ENCODE peak calls at places on chromosomes 13 and 19, in four cellular contexts. One of them, this sample, is unnamed.

GRCh38 chr19:54485846-54486245 is 12.8 kb upstream of the CDC42EP5 start:
- DNase-seq in CD4-positive, CD25-positive, alpha-beta regulatory T cell: no peak
- DNase-seq in ovary: no peak
- DNase-seq in psoas muscle: no peak
- DNase-seq in this sample: no peak

GRCh38 chr13:64029343-64030093 is 2613.9 kb upstream of the PCDH20 start:
- DNase-seq in ovary: no peak
- DNase-seq in CD4-positive, CD25-positive, alpha-beta regulatory T cell: no peak
- DNase-seq in psoas muscle: no peak
- DNase-seq in this sample: no peak

GRCh38 chr19:14786421-14786851 is 8.1 kb upstream of the ADGRE2 start:
- DNase-seq in ovary: no peak
- DNase-seq in psoas muscle: peak
- DNase-seq in CD4-positive, CD25-positive, alpha-beta regulatory T cell: no peak
- DNase-seq in this sample: peak

GRCh38 chr13:47033216-47033615 is 136.4 kb upstream of the HTR2A start:
- DNase-seq in CD4-positive, CD25-positive, alpha-beta regulatory T cell: no peak
- DNase-seq in psoas muscle: no peak
- DNase-seq in ovary: no peak
- DNase-seq in this sample: no peak

GRCh38 chr13:25860862-25861261 is 191.0 kb downstream of the SHISA2 start:
- DNase-seq in ovary: no peak
- DNase-seq in CD4-positive, CD25-positive, alpha-beta regulatory T cell: no peak
- DNase-seq in psoas muscle: no peak
- DNase-seq in this sample: no peak

GRCh38 chr19:32605544-32605943 is 24.6 kb downstream of the PDCD5 start:
- DNase-seq in ovary: no peak
- DNase-seq in CD4-positive, CD25-positive, alpha-beta regulatory T cell: no peak
- DNase-seq in psoas muscle: no peak
- DNase-seq in this sample: no peak

GRCh38 chr19:3366761-3367571 is 583 bp downstream of the NFIC start:
- DNase-seq in ovary: peak
- DNase-seq in CD4-positive, CD25-positive, alpha-beta regulatory T cell: no peak
- DNase-seq in psoas muscle: peak
- DNase-seq in this sample: no peak

GRCh38 chr19:28313633-28314032 is 899.3 kb downstream of the UQCRFS1 start:
- DNase-seq in ovary: peak
- DNase-seq in psoas muscle: no peak
- DNase-seq in CD4-positive, CD25-positive, alpha-beta regulatory T cell: no peak
- DNase-seq in this sample: no peak

GRCh38 chr13:73248711-73249580 is 190.1 kb downstream of the KLF5 start:
- DNase-seq in CD4-positive, CD25-positive, alpha-beta regulatory T cell: no peak
- DNase-seq in ovary: peak
- DNase-seq in psoas muscle: no peak
- DNase-seq in this sample: no peak

GRCh38 chr13:38686635-38687245 is at the start of gene FREM2:
- DNase-seq in ovary: peak
- DNase-seq in psoas muscle: peak
- DNase-seq in CD4-positive, CD25-positive, alpha-beta regulatory T cell: no peak
- DNase-seq in this sample: peak

GRCh38 chr13:38685974-38686571 is 804 bp upstream of the FREM2 start:
- DNase-seq in CD4-positive, CD25-positive, alpha-beta regulatory T cell: no peak
- DNase-seq in psoas muscle: no peak
- DNase-seq in ovary: no peak
- DNase-seq in this sample: peak

GRCh38 chr13:38690231-38690630 is 3.4 kb downstream of the FREM2 start:
- DNase-seq in ovary: no peak
- DNase-seq in psoas muscle: no peak
- DNase-seq in CD4-positive, CD25-positive, alpha-beta regulatory T cell: no peak
- DNase-seq in this sample: no peak

GRCh38 chr13:38688674-38689073 is 1.8 kb downstream of the FREM2 start:
- DNase-seq in CD4-positive, CD25-positive, alpha-beta regulatory T cell: no peak
- DNase-seq in psoas muscle: no peak
- DNase-seq in ovary: no peak
- DNase-seq in this sample: no peak

GRCh38 chr13:38687246-38688229 is 661 bp downstream of the FREM2 start:
- DNase-seq in CD4-positive, CD25-positive, alpha-beta regulatory T cell: no peak
- DNase-seq in ovary: peak
- DNase-seq in psoas muscle: peak
- DNase-seq in this sample: no peak
- H3K4me3 ChIP-seq in CD4-positive, CD25-positive, alpha-beta regulatory T cell: no peak
- H3K4me3 ChIP-seq in ovary: peak
- H3K4me3 ChIP-seq in psoas muscle: peak
- H3K4me3 ChIP-seq in this sample: peak

GRCh38 chr19:31419871-31420430 is 70.7 kb upstream of the TSHZ3 start:
- DNase-seq in ovary: no peak
- DNase-seq in psoas muscle: no peak
- DNase-seq in CD4-positive, CD25-positive, alpha-beta regulatory T cell: no peak
- DNase-seq in this sample: no peak

GRCh38 chr19:31416548-31416947 is 67.3 kb upstream of the TSHZ3 start:
- DNase-seq in CD4-positive, CD25-positive, alpha-beta regulatory T cell: no peak
- DNase-seq in ovary: no peak
- DNase-seq in psoas muscle: no peak
- DNase-seq in this sample: no peak

GRCh38 chr19:31421856-31422255 is 72.6 kb upstream of the TSHZ3 start:
- DNase-seq in ovary: no peak
- DNase-seq in psoas muscle: no peak
- DNase-seq in CD4-positive, CD25-positive, alpha-beta regulatory T cell: no peak
- DNase-seq in this sample: no peak

GRCh38 chr19:31418055-31418454 is 68.8 kb upstream of the TSHZ3 start:
- DNase-seq in CD4-positive, CD25-positive, alpha-beta regulatory T cell: no peak
- DNase-seq in psoas muscle: no peak
- DNase-seq in ovary: no peak
- DNase-seq in this sample: no peak

DNA sequence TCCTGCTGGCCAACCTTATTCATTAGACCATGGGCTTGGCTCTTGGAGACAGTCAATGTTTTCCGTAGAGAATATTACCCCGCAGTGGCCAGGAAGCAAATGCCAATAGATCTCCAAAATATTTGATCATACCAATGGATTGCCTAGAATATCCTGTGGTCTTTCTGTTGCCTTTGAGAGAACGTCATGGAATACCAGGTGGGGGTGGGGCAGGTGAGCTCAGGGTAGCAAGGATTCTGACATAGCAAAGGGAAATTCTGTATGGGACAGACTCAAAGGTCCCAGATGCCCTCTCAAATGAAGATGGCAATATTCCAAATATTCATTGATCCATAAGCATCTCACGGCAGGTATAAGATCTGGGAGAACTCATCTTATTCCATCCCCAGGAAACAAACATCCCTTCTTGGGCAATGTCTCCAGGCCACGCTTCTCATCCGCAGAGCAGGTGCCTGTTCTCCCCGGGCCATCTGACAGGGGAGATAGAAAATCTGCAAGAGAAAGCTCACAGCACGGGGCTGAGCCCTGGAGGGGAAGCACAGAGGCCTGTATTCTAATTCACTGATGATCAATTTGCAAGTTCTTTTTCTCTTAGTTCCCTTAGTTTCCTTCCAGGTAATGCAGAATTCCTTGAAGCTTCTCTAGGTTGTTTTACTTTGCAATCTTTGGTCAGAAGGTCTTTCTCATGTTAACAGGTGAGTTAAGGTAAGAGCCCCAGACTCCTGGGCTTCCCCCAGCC is 69.6 kb upstream of the TSHZ3 start:
- DNase-seq in psoas muscle: no peak
- DNase-seq in CD4-positive, CD25-positive, alpha-beta regulatory T cell: no peak
- DNase-seq in ovary: no peak
- DNase-seq in this sample: no peak
- H3K4me3 ChIP-seq in psoas muscle: no peak
- H3K4me3 ChIP-seq in CD4-positive, CD25-positive, alpha-beta regulatory T cell: no peak
- H3K4me3 ChIP-seq in ovary: no peak
- H3K4me3 ChIP-seq in this sample: no peak

GRCh38 chr19:21566073-21566472 is 60.7 kb downstream of the ZNF429 start:
- DNase-seq in CD4-positive, CD25-positive, alpha-beta regulatory T cell: no peak
- DNase-seq in ovary: no peak
- DNase-seq in psoas muscle: no peak
- DNase-seq in this sample: no peak

GRCh38 chr19:21571316-21571715 is 65.9 kb downstream of the ZNF429 start:
- DNase-seq in CD4-positive, CD25-positive, alpha-beta regulatory T cell: no peak
- DNase-seq in ovary: no peak
- DNase-seq in psoas muscle: no peak
- DNase-seq in this sample: no peak

GRCh38 chr19:21574607-21575006 is 69.2 kb downstream of the ZNF429 start:
- DNase-seq in CD4-positive, CD25-positive, alpha-beta regulatory T cell: no peak
- DNase-seq in psoas muscle: no peak
- DNase-seq in ovary: no peak
- DNase-seq in this sample: no peak

GRCh38 chr19:21568816-21569496 is 63.6 kb downstream of the ZNF429 start:
- DNase-seq in psoas muscle: peak
- DNase-seq in CD4-positive, CD25-positive, alpha-beta regulatory T cell: peak
- DNase-seq in ovary: peak
- DNase-seq in this sample: no peak

GRCh38 chr19:21569497-21569870 is 64.1 kb downstream of the ZNF429 start:
- DNase-seq in psoas muscle: no peak
- DNase-seq in CD4-positive, CD25-positive, alpha-beta regulatory T cell: peak
- DNase-seq in ovary: no peak
- DNase-seq in this sample: no peak
- H3K4me3 ChIP-seq in psoas muscle: peak
- H3K4me3 ChIP-seq in CD4-positive, CD25-positive, alpha-beta regulatory T cell: peak
- H3K4me3 ChIP-seq in ovary: peak
- H3K4me3 ChIP-seq in this sample: no peak

GRCh38 chr19:55644842-55645511 is 1.5 kb downstream of the ZNF581 start:
- DNase-seq in CD4-positive, CD25-positive, alpha-beta regulatory T cell: no peak
- DNase-seq in ovary: no peak
- DNase-seq in psoas muscle: no peak
- DNase-seq in this sample: no peak
- H3K4me3 ChIP-seq in CD4-positive, CD25-positive, alpha-beta regulatory T cell: no peak
- H3K4me3 ChIP-seq in ovary: no peak
- H3K4me3 ChIP-seq in psoas muscle: peak
- H3K4me3 ChIP-seq in this sample: peak

GRCh38 chr13:44274838-44275237 is 98.8 kb upstream of the SERP2 start:
- DNase-seq in CD4-positive, CD25-positive, alpha-beta regulatory T cell: peak
- DNase-seq in psoas muscle: no peak
- DNase-seq in ovary: no peak
- DNase-seq in this sample: no peak

GRCh38 chr13:44276061-44276460 is 97.6 kb upstream of the SERP2 start:
- DNase-seq in psoas muscle: no peak
- DNase-seq in CD4-positive, CD25-positive, alpha-beta regulatory T cell: no peak
- DNase-seq in ovary: no peak
- DNase-seq in this sample: no peak

GRCh38 chr13:44272692-44273091 is 100.9 kb upstream of the SERP2 start:
- DNase-seq in CD4-positive, CD25-positive, alpha-beta regulatory T cell: no peak
- DNase-seq in ovary: no peak
- DNase-seq in psoas muscle: no peak
- DNase-seq in this sample: no peak

GRCh38 chr13:44273216-44273615 is 100.4 kb upstream of the SERP2 start:
- DNase-seq in CD4-positive, CD25-positive, alpha-beta regulatory T cell: no peak
- DNase-seq in psoas muscle: no peak
- DNase-seq in ovary: no peak
- DNase-seq in this sample: no peak

DNA sequence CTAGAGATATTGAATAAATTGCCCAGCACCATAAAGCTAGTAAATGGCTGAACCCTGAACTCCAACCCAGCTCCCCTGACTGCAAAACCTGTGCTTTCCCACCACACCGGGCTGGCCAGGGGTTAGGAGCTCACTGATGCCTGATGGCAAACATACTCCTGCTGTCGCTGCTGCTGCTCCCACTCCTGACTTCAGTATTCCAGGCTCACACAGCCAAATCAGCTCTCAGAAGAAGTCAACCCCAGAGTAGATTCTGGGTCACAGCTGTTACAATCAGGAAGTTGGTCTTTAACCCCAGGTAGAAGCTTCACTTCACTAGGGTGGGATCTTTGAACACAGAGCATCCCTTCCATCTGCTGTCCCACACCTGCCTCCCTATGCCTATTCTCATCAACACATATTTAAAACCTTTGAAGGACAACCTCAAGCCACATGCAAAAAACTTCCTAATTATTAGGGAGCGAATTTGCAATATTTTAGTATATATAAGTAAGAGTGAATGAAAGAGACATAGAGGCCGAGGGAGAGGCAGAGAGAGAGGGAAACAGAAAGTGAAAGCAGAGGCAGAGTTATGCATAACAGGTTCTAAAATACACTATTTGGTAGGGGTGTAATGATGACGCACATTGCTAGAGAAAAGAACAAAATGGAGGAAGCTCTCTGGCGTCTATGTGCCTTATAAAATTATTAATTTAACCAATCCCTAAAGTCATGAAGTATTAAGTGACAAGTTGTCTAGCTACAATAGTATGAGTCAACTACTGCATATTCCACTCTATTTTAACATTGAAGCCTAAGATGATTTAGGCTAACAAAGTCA is 99.4 kb upstream of the SERP2 start:
- DNase-seq in psoas muscle: no peak
- DNase-seq in ovary: peak
- DNase-seq in CD4-positive, CD25-positive, alpha-beta regulatory T cell: peak
- DNase-seq in this sample: no peak
- H3K4me3 ChIP-seq in psoas muscle: peak
- H3K4me3 ChIP-seq in ovary: peak
- H3K4me3 ChIP-seq in CD4-positive, CD25-positive, alpha-beta regulatory T cell: peak
- H3K4me3 ChIP-seq in this sample: no peak

DNA sequence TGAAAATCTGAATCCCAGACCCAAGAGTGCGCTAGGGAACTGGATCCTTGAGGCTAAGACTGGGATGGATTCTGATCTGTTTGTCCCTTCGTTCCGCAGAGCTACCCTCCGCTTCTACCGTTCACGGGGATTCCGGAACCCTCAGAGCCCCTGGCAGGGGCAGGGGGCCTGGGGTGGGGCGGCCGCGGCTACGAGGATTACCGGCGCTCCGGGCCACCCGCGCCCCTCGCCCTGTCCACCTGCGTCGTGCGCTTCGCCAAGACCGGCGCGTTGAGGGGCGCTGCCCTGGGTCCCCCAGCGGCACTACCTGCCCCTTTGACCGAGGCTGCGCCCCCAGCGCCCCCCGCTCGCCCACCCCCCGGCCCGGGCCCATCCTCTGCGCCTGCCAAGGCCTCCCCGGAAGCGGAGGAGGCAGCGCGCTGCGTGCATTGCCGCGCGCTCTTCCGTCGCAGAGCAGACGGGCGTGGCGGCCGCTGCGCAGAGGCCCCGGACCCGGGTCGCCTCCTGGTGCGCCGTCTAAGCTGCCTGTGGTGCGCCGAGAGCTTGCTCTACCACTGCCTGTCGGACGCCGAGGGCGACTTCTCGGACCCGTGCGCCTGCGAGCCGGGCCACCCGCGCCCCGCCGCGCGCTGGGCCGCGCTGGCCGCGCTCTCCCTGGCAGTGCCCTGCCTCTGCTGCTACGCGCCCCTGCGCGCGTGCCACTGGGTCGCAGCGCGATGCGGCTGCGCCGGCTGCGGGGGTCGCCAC is 7.1 kb downstream of the SPRED3 start:
- DNase-seq in psoas muscle: no peak
- DNase-seq in CD4-positive, CD25-positive, alpha-beta regulatory T cell: peak
- DNase-seq in ovary: no peak
- DNase-seq in this sample: no peak
- H3K4me3 ChIP-seq in psoas muscle: no peak
- H3K4me3 ChIP-seq in CD4-positive, CD25-positive, alpha-beta regulatory T cell: peak
- H3K4me3 ChIP-seq in ovary: no peak
- H3K4me3 ChIP-seq in this sample: no peak

DNA sequence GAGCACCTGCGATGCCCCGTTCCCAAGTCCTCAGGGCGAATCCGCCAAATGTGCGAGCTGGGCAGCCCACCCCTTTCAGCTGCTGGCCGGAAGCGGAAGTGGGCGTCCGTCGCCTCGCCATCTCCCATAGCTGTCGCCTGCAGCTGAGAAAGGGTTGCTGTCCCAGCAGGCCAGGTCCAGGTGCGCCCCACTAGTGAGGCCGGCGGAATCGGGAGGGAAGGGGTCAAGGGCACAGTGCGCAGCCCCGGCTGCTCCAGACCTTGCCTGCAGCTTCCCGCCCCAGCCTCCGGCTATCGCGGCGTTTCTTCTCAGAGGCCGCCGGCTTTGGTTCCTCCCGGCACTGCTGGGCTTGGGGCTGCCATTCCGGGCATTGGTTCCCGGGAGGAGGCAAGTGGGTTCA is at the start of gene ZNF177:
- DNase-seq in ovary: no peak
- DNase-seq in psoas muscle: no peak
- DNase-seq in CD4-positive, CD25-positive, alpha-beta regulatory T cell: no peak
- DNase-seq in this sample: no peak
- H3K4me3 ChIP-seq in ovary: no peak
- H3K4me3 ChIP-seq in psoas muscle: peak
- H3K4me3 ChIP-seq in CD4-positive, CD25-positive, alpha-beta regulatory T cell: no peak
- H3K4me3 ChIP-seq in this sample: no peak

This sample was measured in HAP-1.